ENCODE peak calls at places on chromosomes 3 and 15, in ten cellular contexts. W is GOT3, F is Daoy, I is right cardiac atrium, T is RWPE1, Z is LoVo, K is C1 segment of cervical spinal cord, P is Caki2, O is HFFc6, G is colonic mucosa. L is an unnamed sample.

GRCh38 chr3:128767351-128767750 is 41.4 kb downstream of the RAB7A start:
- DNase-seq in T (no peak), I (no peak), G (no peak), O (no peak), F (no peak), K (no peak), Z (no peak), P (no peak), W (no peak), L (no peak)

GRCh38 chr15:58222698-58223097 is 84.5 kb downstream of the AQP9 start:
- DNase-seq in G (no peak), F (peak; percentile 22), P (no peak), W (no peak), T (no peak), K (no peak), I (no peak), O (peak; percentile 34), Z (no peak), L (no peak)

GRCh38 chr3:65406470-65406869 is 632.2 kb downstream of the MAGI1 start:
- DNase-seq in F (no peak), K (no peak), O (no peak), P (no peak), I (no peak), G (no peak), T (no peak), Z (no peak), W (no peak), L (no peak)

GRCh38 chr15:52337198-52337853 is 41.7 kb upstream of the MYO5C start:
- DNase-seq in I (no peak), W (no peak), O (peak; percentile 71), Z (peak; percentile 24), F (peak; percentile 86), T (peak; percentile 77), G (no peak), P (peak; percentile 25), K (no peak), L (no peak)

GRCh38 chr3:133872781-133873180 is 22.9 kb downstream of the RAB6B start:
- DNase-seq in F (no peak), K (no peak), T (no peak), O (no peak), W (no peak), P (no peak), I (no peak), Z (no peak), G (no peak), L (no peak)

GRCh38 chr3:38454179-38454883 is 641 bp downstream of the ACVR2B start:
- DNase-seq in O (no peak), W (no peak), Z (peak; percentile 46), I (peak; percentile 71), P (peak; percentile 33), K (peak; percentile 51), F (peak; percentile 35), G (peak; percentile 69), T (peak; percentile 35), L (peak; percentile 37)

GRCh38 chr15:93974804-93975481 is 256.4 kb upstream of the MCTP2 start:
- DNase-seq in F (peak; percentile 49), K (no peak), T (peak; percentile 75), W (no peak), P (peak; percentile 18), O (peak; percentile 55), Z (peak; percentile 34), G (no peak), I (no peak), L (no peak)

GRCh38 chr15:40399370-40399769 is 6.2 kb upstream of the IVD start:
- DNase-seq in I (no peak), T (no peak), P (no peak), G (no peak), F (no peak), W (no peak), K (no peak), O (no peak), Z (no peak), L (no peak)

GRCh38 chr3:112010631-112011030 is 11.9 kb downstream of the TAGLN3 start:
- DNase-seq in T (no peak), W (no peak), O (no peak), K (no peak), F (no peak), G (no peak), P (no peak), I (no peak), Z (no peak), L (no peak)

GRCh38 chr3:46895204-46895660 is 17.7 kb downstream of the PTH1R start:
- DNase-seq in W (peak; percentile 21), P (peak; percentile 34), I (peak; percentile 92), Z (peak; percentile 54), F (peak; percentile 36), T (no peak), K (peak; percentile 31), O (peak; percentile 24), G (peak; percentile 72), L (peak; percentile 75)

GRCh38 chr3:63611382-63611781 is 41.1 kb upstream of the SNTN start:
- DNase-seq in K (no peak), P (no peak), W (no peak), I (no peak), G (no peak), T (no peak), O (no peak), Z (no peak), F (no peak), L (no peak)

GRCh38 chr15:92391640-92392039 is 2.0 kb upstream of the ST8SIA2 start:
- DNase-seq in T (peak; percentile 19), F (peak; percentile 59), K (no peak), W (no peak), I (no peak), P (peak; percentile 29), O (peak; percentile 32), Z (no peak), G (no peak), L (no peak)

GRCh38 chr3:72018339-72018984 is 233.5 kb upstream of the PROK2 start:
- DNase-seq in G (no peak), I (peak; percentile 55), T (no peak), F (peak; percentile 12), Z (no peak), P (no peak), K (no peak), W (no peak), O (no peak), L (no peak)

GRCh38 chr3:36635731-36636130 is 128.6 kb downstream of the DCLK3 start:
- DNase-seq in Z (no peak), I (no peak), P (no peak), K (no peak), G (no peak), F (no peak), W (no peak), O (peak; percentile 28), T (no peak), L (no peak)

GRCh38 chr15:56459096-56459495 is 5.8 kb downstream of the MNS1 start:
- DNase-seq in K (no peak), G (no peak), W (no peak), F (no peak), T (no peak), O (no peak), P (no peak), Z (no peak), I (no peak), L (no peak)

GRCh38 chr15:20340331-20340811 is 201.2 kb downstream of the GOLGA6L6 start:
- DNase-seq in P (no peak), W (no peak), T (no peak), Z (no peak), I (peak; percentile 91), O (peak; percentile 25), G (no peak), F (peak; percentile 46), K (no peak), L (peak; percentile 40)

GRCh38 chr3:100087203-100087602 is 27.1 kb downstream of the FILIP1L start:
- DNase-seq in W (no peak), G (no peak), K (no peak), T (no peak), I (no peak), F (peak; percentile 66), O (peak; percentile 82), P (peak; percentile 70), Z (no peak), L (no peak)

L was measured in heart right ventricle.